ENCODE peak calls at places on chromosomes 13 and 19, in nine cellular contexts. L, I, N, G, E, U, P, Q and S are unnamed samples.
A peak's percentile ranks its signal among the peaks of the same experiment; 100 is the strongest.

GRCh38 chr19:51081476-51081875 is 1.2 kb downstream of the KLK14 start:
- DNase-seq in L (no peak), I (no peak), N (no peak), G (no peak), E (no peak), U (no peak), P (no peak), Q (no peak), S (no peak)

GRCh38 chr13:80547885-80548284 is 207.0 kb upstream of the SPRY2 start:
- DNase-seq in L (no peak), I (no peak), N (no peak), G (peak; percentile 23), E (no peak), U (no peak), P (no peak), Q (no peak), S (no peak)

GRCh38 chr13:42355118-42355840 is 83.3 kb downstream of the AKAP11 start:
- DNase-seq in L (no peak), I (no peak), N (no peak), G (no peak), E (peak; percentile 49), U (no peak), P (peak; percentile 26), Q (no peak), S (no peak)

GRCh38 chr19:56896041-56896440 is 55.5 kb upstream of the PEG3 start:
- DNase-seq in L (no peak), I (no peak), N (no peak), G (no peak), E (no peak), U (no peak), P (no peak), Q (no peak), S (no peak)

GRCh38 chr13:114328034-114328433 is 13.7 kb downstream of the CHAMP1 start:
- DNase-seq in L (no peak), I (no peak), N (no peak), G (no peak), E (no peak), U (no peak), P (no peak), Q (no peak), S (no peak)

GRCh38 chr13:31050486-31051400 is 111.0 kb downstream of the HSPH1 start:
- DNase-seq in L (no peak), I (peak; percentile 28), N (no peak), G (no peak), E (no peak), U (no peak), P (no peak), Q (no peak), S (no peak)

GRCh38 chr13:104057851-104058250 is 991.6 kb upstream of the SLC10A2 start:
- DNase-seq in L (no peak), I (peak; percentile 42), N (no peak), G (no peak), E (no peak), U (no peak), P (no peak), Q (peak; percentile 2), S (no peak)

GRCh38 chr13:90232291-90232690 is 1115.2 kb upstream of the MIR17HG start:
- DNase-seq in L (no peak), I (peak; percentile 66), N (no peak), G (no peak), E (no peak), U (no peak), P (no peak), Q (no peak), S (no peak)

GRCh38 chr13:94712287-94712811 is at the start of gene SOX21:
- DNase-seq in L (no peak), I (no peak), N (no peak), G (no peak), E (no peak), U (no peak), P (no peak), Q (no peak), S (no peak)

GRCh38 chr13:36919833-36920611 is at the start of gene SMAD9:
- DNase-seq in L (peak; percentile 78), I (no peak), N (peak; percentile 92), G (peak; percentile 82), E (no peak), U (peak; percentile 90), P (no peak), Q (peak; percentile 40), S (peak; percentile 89)

GRCh38 chr13:50174630-50175029 is 159.4 kb downstream of the KCNRG start:
- DNase-seq in L (no peak), I (no peak), N (no peak), G (no peak), E (no peak), U (no peak), P (no peak), Q (no peak), S (no peak)

GRCh38 chr19:38506723-38507550 is 73.4 kb downstream of the RYR1 start:
- DNase-seq in L (peak; percentile 71), I (peak; percentile 20), N (peak; percentile 44), G (peak; percentile 43), E (peak; percentile 81), U (peak; percentile 63), P (peak; percentile 4), Q (peak; percentile 65), S (peak; percentile 96)

GRCh38 chr19:2982983-2983350 is 5.6 kb downstream of the TLE6 start:
- DNase-seq in L (peak; percentile 91), I (peak; percentile 27), N (peak; percentile 86), G (peak; percentile 81), E (no peak), U (peak; percentile 95), P (no peak), Q (no peak), S (peak; percentile 93)

GRCh38 chr13:77143325-77143907 is 116.5 kb upstream of the FBXL3 start:
- DNase-seq in L (no peak), I (peak; percentile 56), N (peak; percentile 35), G (no peak), E (no peak), U (no peak), P (no peak), Q (no peak), S (no peak)

GRCh38 chr13:50575138-50575537 is 268.4 kb downstream of the DLEU7 start:
- DNase-seq in L (no peak), I (no peak), N (no peak), G (no peak), E (no peak), U (no peak), P (no peak), Q (no peak), S (no peak)

GRCh38 chr13:109412232-109412935 is 374.0 kb downstream of the IRS2 start:
- DNase-seq in L (peak; percentile 23), I (peak; percentile 10), N (peak; percentile 73), G (peak; percentile 57), E (no peak), U (peak; percentile 72), P (no peak), Q (peak; percentile 18), S (peak; percentile 81)

GRCh38 chr19:2905918-2906519 is 5.3 kb downstream of the ZNF57 start:
- DNase-seq in L (no peak), I (no peak), N (no peak), G (no peak), E (no peak), U (no peak), P (no peak), Q (no peak), S (no peak)

GRCh38 chr13:24360106-24360505 is 50.7 kb downstream of the C1QTNF9 start:
- DNase-seq in L (no peak), I (peak; percentile 84), N (no peak), G (no peak), E (no peak), U (no peak), P (no peak), Q (no peak), S (no peak)

GRCh38 chr13:23279321-23279720 is 98.5 kb downstream of the SGCG start:
- DNase-seq in L (no peak), I (no peak), N (no peak), G (no peak), E (no peak), U (no peak), P (no peak), Q (no peak), S (no peak)

GRCh38 chr19:2254052-2254872 is 2.0 kb downstream of the JSRP1 start:
- DNase-seq in L (no peak), I (no peak), N (peak; percentile 81), G (no peak), E (no peak), U (no peak), P (no peak), Q (no peak), S (peak; percentile 28)

GRCh38 chr13:57633141-57633949 is 1.8 kb downstream of the PCDH17 start:
- DNase-seq in L (peak; percentile 17), I (no peak), N (peak; percentile 60), G (peak; percentile 81), E (no peak), U (peak; percentile 76), P (no peak), Q (no peak), S (peak; percentile 70)

GRCh38 chr13:26518433-26519084 is 38.9 kb upstream of the WASF3 start:
- DNase-seq in L (no peak), I (no peak), N (no peak), G (no peak), E (no peak), U (no peak), P (no peak), Q (no peak), S (no peak)

GRCh38 chr13:96998071-96998470 is 3.8 kb upstream of the OXGR1 start:
- DNase-seq in L (no peak), I (no peak), N (no peak), G (no peak), E (no peak), U (no peak), P (no peak), Q (no peak), S (no peak)